ENCODE peak calls at places on chromosomes 6 and 20, in nine cellular contexts. C is thoracic aorta; H is IMR-90; D is HepG2; P is naive thymus-derived CD4-positive, alpha-beta T cell; G is fibroblast of the aortic adventitia; W is aorta; K is left lung; Z is body of pancreas. L is an unnamed sample.

GRCh38 chr6:49666480-49666879 is 29.8 kb upstream of the RHAG start:
- DNase-seq in C (no peak), H (no peak), D (no peak), P (no peak), G (no peak), W (no peak), K (no peak), Z (no peak), L (no peak)

GRCh38 chr20:61965606-61966491 is 99.8 kb downstream of the TAF4 start:
- DNase-seq in C (no peak), H (no peak), D (peak), P (no peak), G (no peak), W (no peak), K (peak), Z (no peak), L (no peak)

GRCh38 chr6:150599199-150600002 is at the start of gene PLEKHG1:
- DNase-seq in C (no peak), H (no peak), D (no peak), P (peak), G (peak), W (peak), K (peak), Z (peak), L (no peak)

GRCh38 chr6:107740496-107741190 is 83.5 kb downstream of the SCML4 start:
- DNase-seq in C (no peak), H (no peak), D (no peak), P (peak), G (peak), W (no peak), K (no peak), Z (no peak), L (no peak)

GRCh38 chr6:79071547-79071946 is 6.5 kb downstream of the PHIP start:
- DNase-seq in C (no peak), H (no peak), D (no peak), P (no peak), G (no peak), W (no peak), K (no peak), Z (no peak), L (no peak)

GRCh38 chr6:161272600-161273355 is 1.1 kb downstream of the AGPAT4 start:
- DNase-seq in C (no peak), H (peak), D (no peak), P (no peak), G (peak), W (no peak), K (no peak), Z (no peak), L (no peak)

GRCh38 chr20:17314262-17314661 is 87.4 kb downstream of the PCSK2 start:
- DNase-seq in C (no peak), H (no peak), D (no peak), P (no peak), G (no peak), W (no peak), K (no peak), Z (no peak), L (no peak)

GRCh38 chr20:41428285-41428684 is 61.7 kb upstream of the EMILIN3 start:
- DNase-seq in C (no peak), H (peak), D (peak), P (peak), G (peak), W (no peak), K (no peak), Z (no peak), L (no peak)

GRCh38 chr6:169070506-169071176 is 183.0 kb downstream of the THBS2 start:
- DNase-seq in C (peak), H (peak), D (peak), P (no peak), G (peak), W (peak), K (no peak), Z (peak), L (no peak)

GRCh38 chr6:5752282-5752681 is 254.4 kb downstream of the NRN1 start:
- DNase-seq in C (no peak), H (peak), D (no peak), P (no peak), G (peak), W (no peak), K (no peak), Z (no peak), L (no peak)

GRCh38 chr20:62628691-62629090 is 13.6 kb upstream of the SLCO4A1 start:
- DNase-seq in C (no peak), H (peak), D (no peak), P (no peak), G (no peak), W (no peak), K (peak), Z (no peak), L (no peak)

GRCh38 chr20:32445539-32446273 is 87.6 kb downstream of the ASXL1 start:
- DNase-seq in C (no peak), H (no peak), D (no peak), P (no peak), G (no peak), W (peak), K (no peak), Z (peak), L (no peak)

GRCh38 chr20:43571310-43571709 is 12.5 kb downstream of the SGK2 start:
- DNase-seq in C (no peak), H (no peak), D (no peak), P (no peak), G (no peak), W (no peak), K (no peak), Z (no peak), L (no peak)

GRCh38 chr6:73121421-73121993 is 103.8 kb downstream of the KHDC1L start:
- DNase-seq in C (no peak), H (peak), D (no peak), P (no peak), G (peak), W (no peak), K (no peak), Z (no peak), L (no peak)

GRCh38 chr6:154343473-154344308 is 12.9 kb downstream of the IPCEF1 start:
- DNase-seq in C (no peak), H (peak), D (no peak), P (no peak), G (peak), W (no peak), K (no peak), Z (peak), L (peak)

GRCh38 chr6:56483929-56484328 is 158.8 kb downstream of the DST start:
- DNase-seq in C (no peak), H (peak), D (no peak), P (no peak), G (peak), W (no peak), K (no peak), Z (no peak), L (no peak)

GRCh38 chr6:149334201-149334600 is 16.7 kb downstream of the TAB2 start:
- DNase-seq in C (no peak), H (peak), D (no peak), P (no peak), G (peak), W (no peak), K (no peak), Z (no peak), L (no peak)

GRCh38 chr6:113047148-113047547 is 700.0 kb downstream of the RFPL4B start:
- DNase-seq in C (no peak), H (peak), D (no peak), P (no peak), G (peak), W (no peak), K (no peak), Z (no peak), L (no peak)

GRCh38 chr20:60255426-60255825 is 297.2 kb downstream of the CDH26 start:
- DNase-seq in C (no peak), H (no peak), D (no peak), P (no peak), G (no peak), W (no peak), K (no peak), Z (no peak), L (no peak)

GRCh38 chr20:48583171-48583570 is 244.6 kb downstream of the PREX1 start:
- DNase-seq in C (no peak), H (no peak), D (no peak), P (no peak), G (no peak), W (peak), K (no peak), Z (no peak), L (no peak)

GRCh38 chr6:112311950-112312547 is 35.1 kb upstream of the RFPL4B start:
- DNase-seq in C (no peak), H (peak), D (peak), P (peak), G (peak), W (no peak), K (no peak), Z (no peak), L (no peak)

GRCh38 chr6:31578461-31579118 is 3.2 kb downstream of the TNF start:
- DNase-seq in C (no peak), H (no peak), D (no peak), P (no peak), G (no peak), W (no peak), K (no peak), Z (peak), L (no peak)

GRCh38 chr20:14414560-14414959 is 77.1 kb upstream of the FLRT3 start:
- DNase-seq in C (no peak), H (no peak), D (no peak), P (no peak), G (no peak), W (no peak), K (no peak), Z (no peak), L (no peak)

GRCh38 chr6:17816921-17817611 is 110.3 kb upstream of the NUP153 start:
- DNase-seq in C (no peak), H (peak), D (peak), P (no peak), G (peak), W (no peak), K (no peak), Z (no peak), L (no peak)

GRCh38 chr20:50286609-50287008 is 96.0 kb downstream of the CEBPB start:
- DNase-seq in C (no peak), H (peak), D (no peak), P (no peak), G (peak), W (peak), K (peak), Z (peak), L (no peak)

GRCh38 chr6:169250660-169251059 is 3.0 kb downstream of the THBS2 start:
- DNase-seq in C (no peak), H (peak), D (no peak), P (no peak), G (peak), W (peak), K (peak), Z (no peak), L (no peak)

GRCh38 chr6:21278078-21278790 is 315.3 kb upstream of the SOX4 start:
- DNase-seq in C (no peak), H (no peak), D (no peak), P (no peak), G (peak), W (no peak), K (no peak), Z (no peak), L (no peak)
- H3K4me3 ChIP-seq in C (no peak), H (no peak), D (no peak), P (no peak), G (no peak), W (no peak), K (no peak), Z (no peak), L (no peak)

GRCh38 chr6:35601331-35602132 is 87.2 kb downstream of the FKBP5 start:
- DNase-seq in C (no peak), H (peak), D (peak), P (peak), G (peak), W (no peak), K (no peak), Z (peak), L (peak)
- H3K4me3 ChIP-seq in C (peak), H (peak), D (peak), P (peak), G (peak), W (no peak), K (peak), Z (no peak), L (peak)

GRCh38 chr6:96466149-96466863 is 55.3 kb upstream of the UFL1 start:
- DNase-seq in C (no peak), H (no peak), D (no peak), P (no peak), G (no peak), W (no peak), K (no peak), Z (no peak), L (no peak)
- H3K4me3 ChIP-seq in C (no peak), H (no peak), D (no peak), P (no peak), G (no peak), W (no peak), K (no peak), Z (no peak), L (no peak)

GRCh38 chr20:38630727-38631126 is 29.1 kb downstream of the ARHGAP40 start:
- DNase-seq in C (no peak), H (no peak), D (no peak), P (no peak), G (peak), W (no peak), K (no peak), Z (no peak), L (no peak)
- H3K4me3 ChIP-seq in C (no peak), H (no peak), D (no peak), P (no peak), G (no peak), W (no peak), K (no peak), Z (no peak), L (no peak)

DNA sequence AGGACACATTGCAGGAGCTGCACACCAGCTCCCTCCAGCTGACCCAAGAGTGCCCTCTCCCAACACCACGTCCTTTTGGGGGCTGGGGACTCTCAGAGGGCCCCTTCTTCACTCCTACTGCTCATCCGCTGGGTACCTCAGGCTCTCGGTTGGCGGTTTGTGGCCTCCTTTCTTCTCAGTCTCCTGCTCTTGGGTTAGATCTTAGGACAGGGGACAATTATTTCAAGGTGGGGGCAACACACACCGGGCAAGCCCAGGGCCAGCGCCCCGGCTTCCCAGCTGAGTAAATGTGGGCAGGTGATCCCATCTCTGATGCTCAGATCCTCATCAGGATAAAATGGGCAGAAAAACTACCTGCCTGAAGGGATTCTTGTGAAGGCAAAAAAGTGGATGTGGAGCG is 1.1 kb downstream of the TCF15 start:
- DNase-seq in C (no peak), H (no peak), D (no peak), P (no peak), G (no peak), W (no peak), K (no peak), Z (no peak), L (no peak)
- H3K4me3 ChIP-seq in C (no peak), H (no peak), D (no peak), P (no peak), G (no peak), W (no peak), K (no peak), Z (no peak), L (no peak)

GRCh38 chr20:39967806-39968205 is 721.2 kb downstream of the MAFB start:
- DNase-seq in C (no peak), H (no peak), D (no peak), P (no peak), G (no peak), W (no peak), K (no peak), Z (no peak), L (no peak)
- H3K4me3 ChIP-seq in C (no peak), H (no peak), D (no peak), P (no peak), G (no peak), W (no peak), K (no peak), Z (no peak), L (no peak)

GRCh38 chr20:46312945-46313861 is 4.9 kb upstream of the CDH22 start:
- DNase-seq in C (no peak), H (no peak), D (no peak), P (no peak), G (no peak), W (no peak), K (no peak), Z (no peak), L (no peak)
- H3K4me3 ChIP-seq in C (no peak), H (no peak), D (no peak), P (no peak), G (no peak), W (no peak), K (no peak), Z (no peak), L (no peak)

GRCh38 chr20:45813006-45813340 is 529 bp downstream of the UBE2C start:
- DNase-seq in C (no peak), H (no peak), D (no peak), P (no peak), G (no peak), W (no peak), K (no peak), Z (no peak), L (no peak)
- H3K4me3 ChIP-seq in C (peak), H (peak), D (peak), P (peak), G (peak), W (no peak), K (peak), Z (peak), L (peak)

L was measured in LNCaP clone FGC.